ENCODE peak calls at places on chromosomes 6 and 20, in nine cellular contexts. B, J, N, C, I, S, T, U and O are unnamed samples. For H3K36me3 and H3K27me3, the result is how much of the 10 kb centered on the place peaks cover.

GRCh38 chr6:11296449-11297375 is 64.2 kb upstream of the NEDD9 start:
- DNase-seq in S (no peak), I (no peak), U (no peak), C (no peak), J (no peak), B (no peak), T (no peak), N (no peak), O (no peak)

GRCh38 chr20:15763344-15763743 is 809.9 kb downstream of the KIF16B start:
- DNase-seq in U (no peak), I (no peak), N (no peak), T (no peak), C (no peak), B (peak), J (no peak), S (no peak), O (no peak)

GRCh38 chr20:19820520-19821211 is 62.6 kb downstream of the RIN2 start:
- DNase-seq in C (no peak), S (no peak), T (no peak), N (no peak), I (no peak), U (no peak), J (peak), B (no peak), O (no peak)

GRCh38 chr6:39233333-39233732 is 4.1 kb upstream of the KCNK5 start:
- DNase-seq in S (no peak), N (peak), J (no peak), T (no peak), B (no peak), C (no peak), U (no peak), I (no peak), O (no peak)

GRCh38 chr6:136550330-136551071 is at the start of gene MAP7:
- DNase-seq in J (peak), S (peak), I (no peak), U (peak), B (no peak), C (peak), T (peak), N (peak), O (peak)

GRCh38 chr20:46333136-46333991 is 25.1 kb upstream of the CDH22 start:
- DNase-seq in I (no peak), B (no peak), T (no peak), J (no peak), S (no peak), U (no peak), C (no peak), N (no peak), O (no peak)

GRCh38 chr6:158848441-158848840 is 29.3 kb upstream of the EZR start:
- DNase-seq in S (no peak), B (no peak), N (no peak), U (no peak), C (peak), J (no peak), I (no peak), T (no peak), O (no peak)

GRCh38 chr6:44667668-44668390 is 280.3 kb downstream of the CDC5L start:
- DNase-seq in N (no peak), B (no peak), S (peak), J (no peak), U (no peak), C (peak), I (peak), T (no peak), O (peak)

GRCh38 chr6:68468244-68468884 is 166.7 kb upstream of the ADGRB3 start:
- DNase-seq in N (no peak), B (no peak), C (no peak), I (no peak), T (no peak), S (peak), J (no peak), U (no peak), O (no peak)

GRCh38 chr20:38902601-38903000 is 23.6 kb upstream of the FAM83D start:
- DNase-seq in T (no peak), B (no peak), C (no peak), N (peak), S (no peak), U (no peak), J (no peak), I (no peak), O (no peak)

GRCh38 chr20:38903335-38903734 is 22.9 kb upstream of the FAM83D start:
- DNase-seq in N (peak), U (no peak), T (no peak), C (no peak), J (no peak), B (no peak), I (no peak), S (no peak), O (no peak)

GRCh38 chr20:38907918-38908677 is 18.1 kb upstream of the FAM83D start:
- DNase-seq in I (no peak), J (no peak), C (no peak), T (no peak), B (no peak), N (peak), U (no peak), S (no peak), O (no peak)

GRCh38 chr20:38900606-38901005 is 25.6 kb upstream of the FAM83D start:
- DNase-seq in B (no peak), J (no peak), S (no peak), I (no peak), N (peak), U (no peak), T (no peak), C (no peak), O (no peak)

GRCh38 chr20:38905375-38905774 is 20.8 kb upstream of the FAM83D start:
- DNase-seq in I (no peak), T (no peak), C (no peak), U (no peak), J (no peak), N (no peak), B (no peak), S (no peak), O (no peak)
- H3K36me3 ChIP-seq in I (under half), T (half or more), C (under half), U (under half), J (under half), N (under half), B (under half), S (under half), O (half or more)

DNA sequence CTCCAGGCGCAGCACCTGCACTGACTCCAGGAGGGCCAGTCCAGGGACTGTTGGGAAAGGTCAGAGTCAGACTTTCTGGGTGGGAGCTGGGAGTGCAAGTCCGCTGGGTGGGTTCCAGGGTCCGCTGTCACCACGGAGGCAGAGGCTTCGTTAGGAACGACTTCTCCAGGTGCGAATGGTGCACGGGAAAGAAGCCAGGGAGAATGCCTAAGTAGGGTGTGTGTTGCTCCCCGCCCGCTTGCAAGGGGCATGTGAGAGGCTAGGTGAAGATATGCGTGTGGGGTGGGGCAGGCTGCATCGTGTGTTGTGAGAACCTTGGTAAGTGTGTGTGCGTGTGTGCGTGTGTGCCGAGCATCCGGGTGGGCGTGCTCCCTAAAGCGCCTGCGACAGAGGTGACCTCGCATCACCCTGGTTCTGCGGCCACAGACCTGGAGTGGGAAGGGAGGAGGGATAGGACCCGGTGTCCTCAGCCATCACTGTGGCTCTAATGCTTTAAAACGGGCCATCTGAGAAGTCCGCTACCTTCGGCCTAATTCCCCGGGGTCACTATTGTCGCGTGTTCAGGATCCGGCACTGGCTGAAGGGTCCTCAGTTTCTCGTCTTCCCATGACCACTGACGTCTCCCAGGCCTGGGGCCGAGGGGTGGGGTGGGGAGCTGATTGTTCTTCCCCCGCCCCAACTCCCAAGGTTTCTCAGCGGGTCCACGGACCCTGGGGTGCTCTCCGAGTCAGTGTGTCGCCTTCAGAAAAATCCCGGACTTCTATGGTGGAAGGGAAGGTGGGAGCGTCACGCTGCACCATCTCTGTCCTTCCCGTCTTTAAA is 6.1 kb downstream of the SLC32A1 start:
- DNase-seq in B (no peak), N (no peak), U (no peak), S (peak), J (no peak), T (no peak), I (no peak), C (no peak), O (no peak)
- H3K27me3 ChIP-seq in B (half or more), N (under half), U (under half), S (half or more), J (half or more), T (half or more), I (under half), C (half or more), O (half or more)

DNA sequence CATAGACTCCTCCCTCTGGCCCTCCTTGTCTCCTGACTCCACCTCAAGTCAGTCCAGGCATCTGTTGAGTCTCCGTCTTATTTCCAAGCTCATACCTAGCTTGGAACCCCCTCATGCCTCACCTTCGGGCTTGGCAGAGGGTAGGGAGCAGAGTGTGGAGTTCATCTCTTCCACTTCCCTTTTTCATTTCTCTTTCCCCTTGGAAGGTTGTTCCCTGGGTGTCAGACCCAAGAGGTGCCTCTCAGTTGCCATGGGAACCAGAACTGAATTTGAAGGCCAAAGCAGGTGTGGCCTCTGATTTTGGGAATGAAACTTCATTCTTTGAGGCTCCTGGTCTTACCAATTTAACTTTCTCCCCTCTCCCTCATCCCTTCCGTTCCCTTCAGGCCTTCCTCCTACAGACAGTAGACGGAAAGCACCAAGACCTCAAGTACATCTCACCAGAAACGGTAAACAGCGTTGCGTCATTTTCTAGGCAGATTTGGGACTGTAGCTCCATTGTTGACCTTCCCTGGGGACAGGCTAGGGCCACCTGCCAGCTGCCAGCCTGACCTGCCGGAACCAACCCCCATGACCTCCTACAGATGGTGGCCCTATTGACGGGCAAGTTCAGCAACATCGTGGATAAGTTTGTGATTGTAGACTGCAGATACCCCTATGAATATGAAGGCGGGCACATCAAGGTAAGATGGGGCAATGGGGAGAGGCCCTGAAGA is 6.6 kb downstream of the CDC25B start:
- DNase-seq in N (no peak), U (no peak), I (no peak), J (no peak), C (no peak), T (peak), B (no peak), S (no peak), O (no peak)
- H3K36me3 ChIP-seq in N (under half), U (half or more), I (half or more), J (under half), C (half or more), T (half or more), B (under half), S (under half), O (half or more)

DNA sequence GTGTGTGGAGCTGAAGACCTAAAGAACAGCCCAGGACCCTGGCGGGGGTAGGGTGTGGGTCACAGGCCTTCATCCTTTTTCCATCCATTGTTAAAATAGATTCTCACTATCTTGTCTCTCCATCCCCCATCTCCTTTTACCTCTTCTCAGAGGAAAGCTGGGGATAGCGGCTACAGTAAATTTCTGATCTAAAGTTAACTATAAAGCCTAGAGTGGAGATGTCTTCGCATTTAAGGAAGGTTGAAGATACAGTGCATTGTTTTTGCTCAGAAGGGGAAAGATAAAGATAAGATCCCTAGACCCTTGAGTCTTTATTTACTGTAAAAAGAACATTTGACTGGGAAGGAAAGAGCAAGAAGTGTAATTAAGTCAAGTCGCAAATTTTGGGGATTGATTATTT is 8.6 kb downstream of the FOXA2 start:
- DNase-seq in B (no peak), J (no peak), T (no peak), S (no peak), U (no peak), C (no peak), I (no peak), N (no peak), O (no peak)
- H3K27me3 ChIP-seq in B (half or more), J (half or more), T (half or more), S (half or more), U (under half), C (half or more), I (under half), N (under half), O (under half)

GRCh38 chr6:112039431-112039770 is 14.5 kb upstream of the CCN6 start:
- DNase-seq in J (no peak), C (no peak), U (no peak), S (no peak), B (no peak), N (no peak), T (no peak), I (no peak), O (no peak)

GRCh38 chr6:112038756-112039430 is 15.0 kb upstream of the CCN6 start:
- DNase-seq in C (no peak), B (no peak), I (no peak), J (no peak), N (no peak), T (no peak), S (no peak), U (peak), O (no peak)

GRCh38 chr6:112037783-112038216 is 16.1 kb upstream of the CCN6 start:
- DNase-seq in C (peak), N (no peak), T (no peak), B (peak), I (peak), S (no peak), J (peak), U (peak), O (no peak)

GRCh38 chr6:112036088-112036637 is 17.7 kb upstream of the CCN6 start:
- DNase-seq in I (no peak), S (no peak), C (no peak), T (no peak), J (no peak), N (no peak), B (no peak), U (no peak), O (no peak)

GRCh38 chr6:112038268-112038667 is 15.6 kb upstream of the CCN6 start:
- DNase-seq in B (no peak), I (no peak), J (peak), N (no peak), U (peak), S (no peak), T (no peak), C (no peak), O (no peak)
- H3K36me3 ChIP-seq in B (under half), I (under half), J (under half), N (under half), U (under half), S (under half), T (under half), C (under half), O (under half)

GRCh38 chr6:1238040-1238439 is 73.9 kb upstream of the FOXQ1 start:
- DNase-seq in T (no peak), B (no peak), N (no peak), U (no peak), J (no peak), S (peak), I (no peak), C (no peak), O (no peak)
- H3K27me3 ChIP-seq in T (under half), B (under half), N (under half), U (under half), J (under half), S (under half), I (under half), C (under half), O (under half)